ENCODE peak calls at places on chromosomes 12 and 14, in five cellular contexts. Z, F, Q, N and U are unnamed samples.

GRCh38 chr12:9124346-9125031 is 8.8 kb upstream of the A2M start:
- DNase-seq in Z (no peak), F (no peak), Q (peak; percentile 55), N (no peak), U (no peak)

GRCh38 chr12:9588749-9589148 is 19.0 kb downstream of the KLRB1 start:
- DNase-seq in Z (no peak), F (no peak), Q (no peak), N (no peak), U (no peak)

GRCh38 chr12:28051516-28052456 is 79.3 kb upstream of the PTHLH start:
- DNase-seq in Z (peak; percentile 72), F (no peak), Q (no peak), N (no peak), U (no peak)

GRCh38 chr12:92696240-92696639 is 6.5 kb upstream of the PLEKHG7 start:
- DNase-seq in Z (peak; percentile 52), F (no peak), Q (no peak), N (no peak), U (peak; percentile 54)

GRCh38 chr12:72276212-72276865 is 4.2 kb downstream of the TRHDE start:
- DNase-seq in Z (no peak), F (no peak), Q (no peak), N (no peak), U (no peak)

GRCh38 chr14:52553002-52553670 is 500 bp downstream of the GPR137C start:
- DNase-seq in Z (no peak), F (no peak), Q (peak; percentile 56), N (peak; percentile 49), U (peak; percentile 30)

GRCh38 chr14:93044601-93045000 is 71.1 kb downstream of the ITPK1 start:
- DNase-seq in Z (no peak), F (no peak), Q (no peak), N (no peak), U (no peak)

GRCh38 chr14:101215936-101216335 is 312.4 kb upstream of the RTL1 start:
- DNase-seq in Z (no peak), F (no peak), Q (no peak), N (no peak), U (no peak)

GRCh38 chr12:40312982-40313576 is 88.3 kb downstream of the LRRK2 start:
- DNase-seq in Z (peak; percentile 31), F (no peak), Q (no peak), N (no peak), U (peak; percentile 23)

GRCh38 chr14:89775161-89775560 is 179.4 kb downstream of the EFCAB11 start:
- DNase-seq in Z (no peak), F (no peak), Q (no peak), N (no peak), U (no peak)

GRCh38 chr14:65866906-65867305 is 454.4 kb downstream of the FUT8 start:
- DNase-seq in Z (no peak), F (no peak), Q (no peak), N (no peak), U (no peak)

GRCh38 chr12:75705749-75706719 is 194.6 kb upstream of the KRR1 start:
- DNase-seq in Z (peak; percentile 100), F (no peak), Q (no peak), N (no peak), U (peak; percentile 98)
- H3K27ac ChIP-seq in Z (peak overlapping the region; percentile 93), F (no peak overlapping the region), Q (no peak overlapping the region), N (peak overlapping the region; percentile 83), U (peak overlapping the region; percentile 99)

DNA sequence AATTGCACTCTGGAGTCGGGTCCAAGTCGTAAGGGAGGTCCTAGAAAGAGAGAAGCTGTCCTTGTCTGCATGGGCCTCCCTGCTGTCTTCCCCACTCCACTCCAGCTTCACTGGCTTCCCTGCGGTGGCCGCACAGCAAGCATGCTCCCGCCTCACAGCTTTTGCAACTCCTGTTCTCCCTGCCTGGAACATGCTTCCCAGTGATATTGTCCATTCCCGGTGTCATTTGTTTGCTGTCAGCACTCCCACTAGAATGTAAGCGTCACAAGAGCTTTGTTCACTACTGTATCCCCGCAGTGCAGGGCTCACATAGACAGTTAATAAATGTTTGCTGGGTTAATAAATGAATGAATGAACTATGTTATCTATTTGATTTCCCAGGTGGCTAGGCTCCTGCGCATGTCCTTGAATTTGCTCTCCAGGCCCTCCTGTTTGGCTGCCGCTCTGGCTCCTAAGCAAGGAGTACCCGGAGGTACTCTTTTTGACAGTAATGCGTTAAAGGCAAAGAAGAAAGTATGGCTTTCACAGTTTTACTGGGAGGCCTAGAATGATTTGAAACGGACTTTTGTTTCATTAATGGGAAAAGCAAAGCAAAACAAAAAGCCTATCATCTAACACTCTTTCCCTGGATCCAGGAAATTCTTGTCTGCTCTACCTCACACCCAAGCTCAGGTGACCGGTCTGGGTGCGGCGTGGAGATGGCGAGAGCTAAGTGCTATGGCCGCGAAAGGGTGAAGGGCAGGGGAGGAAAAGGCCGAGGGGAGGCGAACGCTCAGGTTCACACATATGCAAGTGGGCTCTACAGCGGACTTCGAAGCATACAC is 6.2 kb upstream of the SLC7A7 start:
- DNase-seq in Z (no peak), F (no peak), Q (no peak), N (no peak), U (peak; percentile 78)
- H3K14ac ChIP-seq in Z (no peak overlapping the region), F (no peak overlapping the region), Q (peak overlapping the region; percentile 79), N (peak overlapping the region; percentile 90), U (no peak overlapping the region)

GRCh38 chr14:22846811-22847307 is 10.5 kb downstream of the MMP14 start:
- DNase-seq in Z (no peak), F (no peak), Q (no peak), N (no peak), U (no peak)

GRCh38 chr14:22847661-22848341 is 11.4 kb downstream of the MMP14 start:
- DNase-seq in Z (peak; percentile 84), F (no peak), Q (no peak), N (peak; percentile 89), U (peak; percentile 83)

GRCh38 chr14:22848391-22849164 is 12.2 kb downstream of the MMP14 start:
- DNase-seq in Z (peak; percentile 92), F (no peak), Q (peak; percentile 48), N (no peak), U (peak; percentile 80)

GRCh38 chr14:22850944-22851790 is 14.8 kb downstream of the MMP14 start:
- DNase-seq in Z (peak; percentile 98), F (no peak), Q (no peak), N (peak; percentile 25), U (peak; percentile 96)

DNA sequence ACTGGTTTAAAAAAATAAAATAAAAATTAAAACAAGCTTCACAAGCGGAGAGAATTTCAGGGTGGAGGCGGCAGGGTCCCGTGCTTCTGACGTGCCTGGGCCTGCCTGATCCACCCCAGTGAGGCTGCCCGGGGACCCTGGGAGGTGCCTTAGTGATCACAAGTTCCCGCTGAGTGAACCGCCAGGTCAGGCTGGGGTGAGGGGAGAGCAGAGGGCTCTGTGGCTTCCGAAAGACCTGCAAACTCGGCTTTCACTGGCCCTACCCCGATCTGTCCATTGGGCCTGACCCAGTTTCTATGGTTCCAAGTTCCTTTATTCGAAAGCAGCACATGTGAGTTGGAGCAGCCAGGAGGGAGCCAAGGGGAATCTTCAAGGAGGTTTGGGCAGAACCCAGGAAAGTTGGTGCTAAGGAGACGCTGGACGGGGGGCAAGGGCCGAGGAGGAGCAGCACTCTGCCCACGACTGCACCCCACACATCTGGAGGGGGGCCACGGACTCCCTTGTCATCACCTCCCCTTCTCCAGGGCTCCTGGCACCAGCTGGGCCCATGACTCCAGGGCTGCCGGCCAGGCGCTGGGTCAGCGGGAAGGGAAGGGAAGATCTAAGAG is 12.9 kb downstream of the MMP14 start:
- DNase-seq in Z (no peak), F (no peak), Q (no peak), N (no peak), U (peak; percentile 15)
- H3K4me2 ChIP-seq in Z (no peak overlapping the region), F (no peak overlapping the region), Q (no peak overlapping the region), N (no peak overlapping the region), U (no peak overlapping the region)

GRCh38 chr14:35362911-35363374 is 41.6 kb downstream of the NFKBIA start:
- DNase-seq in Z (peak; percentile 88), F (no peak), Q (no peak), N (no peak), U (peak; percentile 88)
- H3K27ac ChIP-seq in Z (no peak overlapping the region), F (no peak overlapping the region), Q (no peak overlapping the region), N (no peak overlapping the region), U (no peak overlapping the region)

GRCh38 chr14:68795602-68796417 is 2.9 kb upstream of the ZFP36L1 start:
- DNase-seq in Z (peak; percentile 79), F (no peak), Q (peak; percentile 91), N (peak; percentile 80), U (peak; percentile 92)
- H3K14ac ChIP-seq in Z (peak overlapping the region; percentile 93), F (peak overlapping the region; percentile 95), Q (peak overlapping the region; percentile 94), N (peak overlapping the region; percentile 100), U (peak overlapping the region; percentile 98)

GRCh38 chr12:109771746-109772621 is 58.4 kb downstream of the FAM222A start:
- DNase-seq in Z (no peak), F (no peak), Q (peak; percentile 45), N (no peak), U (no peak)
- H3K4me2 ChIP-seq in Z (no peak overlapping the region), F (no peak overlapping the region), Q (no peak overlapping the region), N (no peak overlapping the region), U (no peak overlapping the region)

GRCh38 chr14:91278383-91278715 is 33.8 kb upstream of the GPR68 start:
- DNase-seq in Z (no peak), F (no peak), Q (no peak), N (no peak), U (no peak)
- H3K27ac ChIP-seq in Z (no peak overlapping the region), F (no peak overlapping the region), Q (no peak overlapping the region), N (no peak overlapping the region), U (no peak overlapping the region)